ENCODE peak calls at places on chromosomes 11 and 22, in five cellular contexts. A is coronary artery, K is neural progenitor cell, D is MCF 10A, Z is HFFc6. T is an unnamed sample.

GRCh38 chr11:125871391-125872137 is 15.9 kb upstream of the HYLS1 start:
- DNase-seq in Z (peak), K (peak), D (peak), A (no peak), T (peak)

GRCh38 chr22:50688448-50688847 is 15.8 kb downstream of the SHANK3 start:
- DNase-seq in D (no peak), A (peak), Z (no peak), K (no peak), T (no peak)

GRCh38 chr22:36817429-36817783 is 571 bp upstream of the PVALB start:
- DNase-seq in Z (no peak), K (peak), D (no peak), A (no peak), T (no peak)

GRCh38 chr22:34414467-34415440 is 494.5 kb upstream of the LARGE1 start:
- DNase-seq in A (no peak), Z (no peak), D (no peak), K (peak), T (no peak)

GRCh38 chr11:86162257-86162656 is 82.3 kb upstream of the EED start:
- DNase-seq in K (no peak), Z (peak), D (peak), A (no peak), T (no peak)

GRCh38 chr22:48489551-48490512 is 1337.8 kb downstream of the BRD1 start:
- DNase-seq in D (no peak), K (peak), Z (no peak), A (no peak), T (no peak)

GRCh38 chr11:41175304-41175972 is 284.0 kb downstream of the LRRC4C start:
- DNase-seq in A (no peak), D (peak), Z (no peak), K (peak), T (no peak)

GRCh38 chr11:77201370-77201769 is 73.3 kb downstream of the MYO7A start:
- DNase-seq in D (no peak), A (no peak), Z (no peak), K (no peak), T (no peak)

GRCh38 chr11:120334894-120335462 is 1.2 kb upstream of the ARHGEF12 start:
- DNase-seq in Z (peak), A (no peak), K (peak), D (peak), T (peak)

GRCh38 chr11:114015117-114015516 is 40.2 kb downstream of the HTR3A start:
- DNase-seq in K (no peak), A (no peak), Z (no peak), D (no peak), T (no peak)

GRCh38 chr22:25146906-25147754 is 52.5 kb upstream of the CRYBB3 start:
- DNase-seq in Z (no peak), K (no peak), D (no peak), A (no peak), T (no peak)

GRCh38 chr22:27715078-27715477 is 86.5 kb downstream of the MN1 start:
- DNase-seq in D (no peak), Z (no peak), A (no peak), K (peak), T (no peak)
- TF ChIP-seq CTCF in D (no peak), Z (peak), A (no peak), K (peak), T (no peak)

DNA sequence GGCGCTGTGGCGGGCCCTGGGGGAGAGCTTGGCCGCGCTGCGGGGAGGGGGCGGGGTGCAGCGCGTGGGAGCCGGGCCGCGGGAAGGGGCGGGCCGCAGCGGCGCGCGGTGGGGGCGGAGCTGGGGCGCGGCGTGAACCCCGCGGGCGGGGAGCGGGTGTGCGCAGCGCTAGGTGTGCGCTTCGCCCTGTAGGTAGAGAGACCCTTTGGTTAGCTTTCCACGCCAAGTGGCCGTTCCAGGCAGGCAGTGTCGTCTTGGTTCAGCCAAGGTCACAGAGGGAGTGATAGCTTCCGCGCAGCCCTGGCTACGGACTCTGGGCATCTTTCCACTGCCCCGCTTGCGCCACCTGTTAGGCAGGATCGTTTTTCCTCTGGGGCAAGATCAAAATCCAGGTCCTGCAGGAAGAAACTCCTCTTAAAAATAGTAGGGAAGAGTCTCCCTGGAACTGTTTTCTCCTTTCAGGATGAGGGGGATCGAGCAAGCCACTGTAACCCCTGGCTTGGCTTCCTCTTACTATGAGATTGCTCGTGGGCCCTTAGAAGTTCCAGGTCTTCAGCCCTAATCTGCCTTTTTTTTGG is 434 bp downstream of the BANF1 start:
- DNase-seq in Z (peak), D (peak), A (peak), K (no peak), T (peak)
- TF ChIP-seq CTCF in Z (peak), D (no peak), A (no peak), K (no peak), T (no peak)

GRCh38 chr11:66268210-66268952 is at the start of gene RAB1B:
- DNase-seq in D (peak), Z (peak), A (peak), K (peak), T (peak)

GRCh38 chr11:66267039-66267378 is 1.4 kb upstream of the RAB1B start:
- DNase-seq in Z (no peak), D (no peak), A (no peak), K (no peak), T (no peak)

GRCh38 chr11:66271816-66272215 is 3.4 kb downstream of the RAB1B start:
- DNase-seq in D (no peak), A (no peak), Z (no peak), K (no peak), T (no peak)

GRCh38 chr11:66267379-66268209 is 845 bp upstream of the RAB1B start:
- DNase-seq in D (peak), K (peak), Z (peak), A (peak), T (peak)

GRCh38 chr11:66268953-66269906 is 791 bp downstream of the RAB1B start:
- DNase-seq in D (no peak), A (no peak), K (peak), Z (peak), T (peak)
- TF ChIP-seq CTCF in D (no peak), A (no peak), K (peak), Z (peak), T (peak)

GRCh38 chr11:111479666-111480065 is 32.5 kb downstream of the BTG4 start:
- DNase-seq in D (no peak), Z (no peak), A (no peak), K (no peak), T (no peak)
- TF ChIP-seq CTCF in D (no peak), Z (peak), A (no peak), K (peak), T (no peak)

GRCh38 chr11:6602096-6602940 is 1.1 kb downstream of the RRP8 start:
- DNase-seq in K (peak), Z (no peak), A (peak), D (no peak), T (no peak)

GRCh38 chr11:6601041-6601461 is 2.4 kb downstream of the RRP8 start:
- DNase-seq in D (no peak), A (peak), K (no peak), Z (no peak), T (no peak)

GRCh38 chr11:6606471-6607189 is 3.1 kb downstream of the ILK start:
- DNase-seq in Z (peak), K (peak), D (peak), A (peak), T (peak)

GRCh38 chr11:6604081-6604626 is 580 bp downstream of the ILK start:
- DNase-seq in Z (peak), D (peak), K (peak), A (peak), T (peak)

DNA sequence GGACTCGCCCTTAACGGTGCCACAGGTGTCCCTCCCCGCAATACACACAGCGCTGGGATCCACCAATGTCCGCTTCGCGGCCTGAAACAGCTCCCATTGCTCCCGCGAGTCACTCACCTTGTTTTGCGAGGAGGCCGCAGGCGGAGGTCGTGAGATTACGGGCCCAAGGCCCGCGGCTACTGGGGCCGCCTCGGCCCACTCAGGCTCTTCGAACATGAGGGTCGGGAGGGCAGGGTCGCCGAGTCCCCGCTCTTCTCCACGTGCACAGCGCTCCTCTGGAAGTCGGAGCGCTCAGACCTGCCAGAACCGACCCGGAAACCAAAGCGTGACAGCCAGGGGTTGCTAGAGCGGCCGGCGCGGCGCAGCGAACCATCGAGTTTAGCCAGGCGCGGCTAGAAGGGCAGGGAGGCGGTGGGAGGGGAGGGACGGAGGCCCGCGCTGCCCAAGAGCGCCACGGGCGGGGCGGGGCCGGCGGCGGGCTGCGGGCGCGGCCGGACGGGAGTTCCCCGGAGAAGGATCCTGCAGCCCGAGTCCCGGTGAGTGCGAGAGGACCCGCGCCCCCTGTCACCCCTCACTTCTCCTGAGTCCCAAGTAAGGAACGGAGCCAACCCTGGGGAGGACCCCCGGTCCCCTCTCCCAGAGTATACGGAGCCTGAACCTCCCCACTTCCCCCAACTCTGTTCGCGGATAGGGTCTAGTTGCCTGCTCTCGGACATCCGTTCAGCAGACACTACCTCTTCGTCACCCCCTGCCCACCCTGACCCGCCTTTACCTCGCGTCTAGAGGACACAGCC is at the start of the genes ILK and RRP8:
- DNase-seq in Z (peak), D (peak), A (peak), K (peak), T (peak)
- TF ChIP-seq CTCF in Z (peak), D (no peak), A (no peak), K (peak), T (no peak)

GRCh38 chr11:131246589-131247164 is 123.7 kb upstream of the NTM start:
- DNase-seq in D (no peak), K (peak), Z (no peak), A (no peak), T (no peak)
- TF ChIP-seq CTCF in D (no peak), K (peak), Z (peak), A (no peak), T (no peak)

T was measured in Calu3.